ENCODE peak calls at places on chromosomes 4 and X, in four cellular contexts. M, A, X and U are unnamed samples.
A peak's percentile ranks its signal among the peaks of the same experiment; 100 is the strongest.

GRCh38 chr4:86091201-86091600 is 268.7 kb downstream of the MAPK10 start:
- DNase-seq in M (no peak), A (no peak), X (no peak), U (no peak)

GRCh38 chr4:4859010-4859798 is at the start of gene MSX1:
- DNase-seq in M (no peak), A (peak; percentile 83), X (peak; percentile 15), U (no peak)

GRCh38 chr4:158768577-158769174 is at the start of gene FNIP2:
- DNase-seq in M (peak; percentile 77), A (peak; percentile 57), X (peak; percentile 37), U (peak; percentile 69)

GRCh38 chr4:8507624-8508023 is 67.0 kb downstream of the TRMT44 start:
- DNase-seq in M (no peak), A (no peak), X (no peak), U (no peak)

GRCh38 chrX:41332408-41332987 is 1.5 kb upstream of the DDX3X start:
- DNase-seq in M (no peak), A (no peak), X (no peak), U (no peak)

GRCh38 chr4:106315476-106315967 is 487 bp downstream of the TBCK start:
- DNase-seq in M (no peak), A (peak; percentile 32), X (peak; percentile 41), U (no peak)

GRCh38 chr4:165207016-165207430 is 338 bp upstream of the KLHL2 start:
- DNase-seq in M (peak; percentile 70), A (peak; percentile 33), X (no peak), U (no peak)

GRCh38 chrX:38232287-38232686 is 11.6 kb upstream of the SRPX start:
- DNase-seq in M (no peak), A (peak; percentile 93), X (no peak), U (no peak)

GRCh38 chrX:45758738-45759397 is 558.2 kb upstream of the DIPK2B start:
- DNase-seq in M (no peak), A (no peak), X (no peak), U (no peak)

GRCh38 chrX:11305641-11306040 is 12.4 kb downstream of the AMELX start:
- DNase-seq in M (no peak), A (no peak), X (no peak), U (no peak)

GRCh38 chr4:138308421-138308820 is 66.3 kb upstream of the SLC7A11 start:
- DNase-seq in M (no peak), A (peak; percentile 31), X (no peak), U (no peak)

GRCh38 chr4:17786567-17786966 is 5.1 kb upstream of the FAM184B start:
- DNase-seq in M (no peak), A (no peak), X (no peak), U (no peak)

GRCh38 chrX:15471016-15471415 is 22.1 kb downstream of the PIR start:
- DNase-seq in M (peak; percentile 48), A (peak; percentile 77), X (peak; percentile 3), U (peak; percentile 8)

GRCh38 chr4:67087897-67088296 is 457.4 kb downstream of the CENPC start:
- DNase-seq in M (peak; percentile 10), A (peak; percentile 3), X (peak; percentile 17), U (no peak)

GRCh38 chrX:134998246-134998645 is 7.5 kb downstream of the SMIM10 start:
- DNase-seq in M (no peak), A (no peak), X (no peak), U (no peak)

GRCh38 chr4:122665148-122665547 is 44.3 kb upstream of the IL21 start:
- DNase-seq in M (no peak), A (peak; percentile 46), X (no peak), U (no peak)

GRCh38 chr4:7813674-7814073 is 126.0 kb downstream of the AFAP1 start:
- DNase-seq in M (no peak), A (peak; percentile 65), X (no peak), U (no peak)

GRCh38 chr4:123017078-123017477 is 94.7 kb upstream of the NUDT6 start:
- DNase-seq in M (no peak), A (no peak), X (no peak), U (no peak)

GRCh38 chr4:147492301-147492700 is 11.4 kb downstream of the EDNRA start:
- DNase-seq in M (no peak), A (no peak), X (no peak), U (no peak)

GRCh38 chrX:153731117-153731844 is 6.6 kb downstream of the ABCD1 start:
- DNase-seq in M (no peak), A (peak; percentile 38), X (no peak), U (no peak)

GRCh38 chr4:73315091-73315490 is 56.5 kb upstream of the ANKRD17 start:
- DNase-seq in M (no peak), A (peak; percentile 51), X (no peak), U (no peak)

GRCh38 chr4:743463-744211 is 38.0 kb downstream of the PCGF3 start:
- DNase-seq in M (no peak), A (peak; percentile 14), X (no peak), U (no peak)

GRCh38 chrX:25597561-25597960 is 540.6 kb upstream of the MAGEB18 start:
- DNase-seq in M (no peak), A (peak; percentile 73), X (no peak), U (no peak)

GRCh38 chr4:152039085-152039484 is 278.3 kb upstream of the GATB start:
- DNase-seq in M (no peak), A (peak; percentile 68), X (no peak), U (no peak)

GRCh38 chr4:99945718-99946345 is 586 bp downstream of the DNAJB14 start:
- DNase-seq in M (no peak), A (no peak), X (no peak), U (no peak)